ENCODE peak calls at places on chromosomes 16 and 17, in eight cellular contexts. U, V, T, Z, K, N, L and D are unnamed samples.

GRCh38 chr16:81937305-81938038 is 73.8 kb downstream of the SDR42E1 start:
- DNase-seq in L (no peak), K (no peak), N (peak), Z (peak), U (no peak), V (no peak), T (no peak), D (peak)

GRCh38 chr17:62017496-62017895 is 47.6 kb downstream of the MED13 start:
- DNase-seq in Z (peak), K (peak), V (no peak), T (no peak), N (peak), U (no peak), L (no peak), D (peak)

GRCh38 chr17:39676198-39676819 is 8.1 kb downstream of the PNMT start:
- DNase-seq in U (no peak), Z (no peak), N (no peak), T (peak), K (no peak), L (no peak), V (no peak), D (peak)

GRCh38 chr17:65020284-65020683 is 36.3 kb downstream of the GNA13 start:
- DNase-seq in L (no peak), Z (peak), T (no peak), U (no peak), V (peak), N (peak), K (peak), D (peak)

GRCh38 chr17:69733171-69734014 is 318.9 kb downstream of the MAP2K6 start:
- DNase-seq in T (no peak), Z (peak), K (peak), L (no peak), U (peak), V (peak), N (peak), D (peak)

GRCh38 chr16:56990407-56991286 is 1.3 kb downstream of the NLRC5 start:
- DNase-seq in V (no peak), K (no peak), N (no peak), T (peak), L (no peak), Z (no peak), U (no peak), D (no peak)

GRCh38 chr16:50193594-50193993 is 40.5 kb downstream of the TENT4B start:
- DNase-seq in L (no peak), T (no peak), K (no peak), N (no peak), U (no peak), V (no peak), Z (no peak), D (peak)

GRCh38 chr16:47664653-47665325 is 203.7 kb downstream of the PHKB start:
- DNase-seq in K (no peak), N (no peak), U (no peak), Z (no peak), L (no peak), T (no peak), V (peak), D (no peak)

GRCh38 chr17:45186955-45187354 is 25.3 kb downstream of the HEXIM2 start:
- DNase-seq in Z (no peak), K (no peak), L (no peak), V (no peak), U (no peak), T (no peak), N (no peak), D (no peak)

GRCh38 chr17:78258323-78259229 is 27.1 kb downstream of the TMEM235 start:
- DNase-seq in U (no peak), Z (peak), K (no peak), N (peak), L (peak), V (no peak), T (peak), D (no peak)

GRCh38 chr17:38751144-38751802 is 1.3 kb upstream of the PSMB3 start:
- DNase-seq in L (no peak), Z (no peak), V (peak), N (no peak), T (no peak), U (no peak), K (no peak), D (no peak)

GRCh38 chr17:29948460-29949185 is 7.2 kb downstream of the EFCAB5 start:
- DNase-seq in L (no peak), V (no peak), K (no peak), N (no peak), U (no peak), T (no peak), Z (no peak), D (no peak)

GRCh38 chr16:58070585-58070984 is 45.0 kb downstream of the MMP15 start:
- DNase-seq in Z (no peak), U (no peak), K (no peak), T (no peak), L (no peak), N (no peak), V (no peak), D (no peak)

GRCh38 chr17:58666858-58667267 is 25.0 kb downstream of the TEX14 start:
- DNase-seq in U (no peak), V (peak), L (peak), K (peak), Z (peak), T (no peak), N (peak), D (peak)

GRCh38 chr16:87528690-87529579 is 36.1 kb upstream of the ZCCHC14 start:
- DNase-seq in Z (no peak), T (no peak), N (no peak), U (no peak), L (no peak), V (no peak), K (no peak), D (no peak)

GRCh38 chr16:87526238-87526947 is 33.6 kb upstream of the ZCCHC14 start:
- DNase-seq in K (no peak), L (no peak), U (no peak), Z (no peak), V (no peak), T (no peak), N (no peak), D (no peak)

GRCh38 chr16:87525352-87525751 is 32.5 kb upstream of the ZCCHC14 start:
- DNase-seq in L (no peak), N (no peak), K (no peak), Z (no peak), V (no peak), T (no peak), U (no peak), D (no peak)

GRCh38 chr16:87524407-87524806 is 31.6 kb upstream of the ZCCHC14 start:
- DNase-seq in Z (no peak), V (no peak), U (no peak), K (no peak), N (no peak), L (no peak), T (no peak), D (no peak)

DNA sequence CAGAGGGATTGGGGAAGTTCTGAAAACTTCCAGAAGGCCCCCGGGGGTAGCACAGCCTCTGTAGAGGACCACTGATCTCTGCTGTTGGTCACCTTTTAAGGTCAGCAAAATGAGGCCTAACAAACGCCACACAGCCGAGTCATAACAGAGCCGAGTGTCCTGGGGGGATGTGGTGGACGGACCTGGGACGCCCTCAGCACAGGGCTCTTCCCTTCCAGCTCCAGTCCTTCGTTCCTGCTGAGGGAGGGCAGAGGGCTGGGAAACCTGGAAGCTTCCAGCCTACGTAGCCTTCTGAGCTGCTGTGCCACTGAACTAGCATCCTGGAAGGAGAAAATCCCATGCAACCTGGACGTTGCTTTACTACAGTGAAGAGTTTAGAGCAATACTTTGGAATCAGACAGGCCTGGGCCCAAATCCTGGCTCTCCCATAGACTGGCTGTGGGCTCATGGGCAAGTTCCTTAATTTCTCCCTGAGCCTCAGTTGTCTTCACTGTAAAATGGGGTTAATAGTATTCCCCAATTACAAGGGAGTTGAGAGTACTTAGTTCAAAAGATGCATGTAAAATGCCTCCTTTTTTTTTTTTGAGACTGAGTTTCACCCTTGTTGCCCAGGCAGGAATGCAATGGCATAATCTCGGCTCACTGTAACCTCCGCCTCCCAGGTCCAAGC is 34.4 kb upstream of the ZCCHC14 start:
- DNase-seq in U (no peak), Z (no peak), V (no peak), K (no peak), L (no peak), N (no peak), T (no peak), D (no peak)
- TF ChIP-seq CTCF in U (no peak), Z (no peak), V (no peak), K (no peak), L (no peak), N (no peak), T (no peak), D (no peak)

GRCh38 chr16:19098173-19098572 is 15.6 kb upstream of the ITPRIPL2 start:
- DNase-seq in L (no peak), K (no peak), N (no peak), Z (no peak), T (no peak), V (no peak), U (no peak), D (no peak)

GRCh38 chr16:19095699-19096098 is 18.1 kb upstream of the ITPRIPL2 start:
- DNase-seq in U (no peak), Z (peak), K (no peak), V (peak), L (no peak), T (peak), N (no peak), D (no peak)

GRCh38 chr16:19093631-19094541 is 19.9 kb upstream of the ITPRIPL2 start:
- DNase-seq in K (no peak), U (no peak), L (no peak), V (no peak), Z (no peak), N (no peak), T (no peak), D (no peak)

GRCh38 chr16:19092653-19093410 is 20.9 kb upstream of the ITPRIPL2 start:
- DNase-seq in T (no peak), U (no peak), V (no peak), N (no peak), Z (no peak), K (no peak), L (no peak), D (no peak)

DNA sequence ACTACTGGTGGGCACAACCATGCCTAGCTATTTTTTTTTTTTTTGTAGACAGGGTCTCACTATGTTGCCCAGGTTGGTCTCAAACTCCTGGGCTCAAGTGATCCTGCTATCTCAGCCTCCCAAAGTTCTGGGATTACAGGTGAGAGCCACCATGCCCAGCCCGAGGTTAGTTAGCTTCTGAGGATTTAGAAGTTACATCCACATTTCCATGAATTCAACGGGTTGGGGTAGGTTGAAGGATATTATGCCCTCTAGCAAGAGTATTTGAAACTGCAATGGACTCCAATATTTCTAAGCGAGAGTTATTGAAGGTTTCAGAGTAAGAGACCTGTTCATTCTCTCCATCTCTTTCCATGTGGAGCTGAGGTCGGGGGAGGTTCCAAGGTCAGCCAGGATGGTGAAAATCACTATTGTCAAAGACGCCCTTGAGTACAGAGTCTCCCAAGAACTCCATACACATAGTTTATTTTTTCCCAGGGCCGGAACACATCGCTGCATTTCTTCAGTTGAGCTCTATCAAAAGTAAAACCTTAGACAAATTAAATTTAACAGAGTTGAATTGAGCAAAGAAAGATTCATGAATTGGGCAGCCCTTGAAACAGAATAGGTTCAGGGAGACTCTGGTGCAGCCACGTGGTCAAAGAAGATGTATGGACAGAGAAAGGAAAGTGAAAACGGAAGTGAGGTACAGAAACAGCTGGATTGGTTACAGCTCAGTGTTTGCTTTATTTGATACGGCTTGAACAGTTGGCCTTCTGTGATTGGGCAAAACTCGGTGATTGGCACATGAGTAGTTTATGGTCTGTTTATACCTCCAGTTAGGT is 19.0 kb upstream of the ITPRIPL2 start:
- DNase-seq in U (peak), T (peak), L (no peak), N (no peak), K (peak), V (peak), Z (peak), D (peak)
- TF ChIP-seq CTCF in U (peak), T (no peak), L (no peak), N (peak), K (peak), V (peak), Z (peak), D (no peak)

GRCh38 chr17:2030779-2031163 is 818 bp downstream of the DPH1 start:
- DNase-seq in V (no peak), U (no peak), Z (no peak), N (peak), T (peak), K (no peak), L (no peak), D (no peak)

GRCh38 chr17:2027528-2028233 is 2.3 kb upstream of the DPH1 start:
- DNase-seq in K (no peak), V (no peak), T (no peak), U (no peak), N (no peak), L (no peak), Z (no peak), D (peak)

GRCh38 chr17:2029911-2030778 is at the start of gene DPH1:
- DNase-seq in U (no peak), K (peak), Z (peak), V (peak), L (peak), N (peak), T (peak), D (peak)

GRCh38 chr17:2028234-2028614 is 1.7 kb upstream of the DPH1 start:
- DNase-seq in V (no peak), T (no peak), K (no peak), Z (no peak), N (no peak), U (no peak), L (no peak), D (no peak)

DNA sequence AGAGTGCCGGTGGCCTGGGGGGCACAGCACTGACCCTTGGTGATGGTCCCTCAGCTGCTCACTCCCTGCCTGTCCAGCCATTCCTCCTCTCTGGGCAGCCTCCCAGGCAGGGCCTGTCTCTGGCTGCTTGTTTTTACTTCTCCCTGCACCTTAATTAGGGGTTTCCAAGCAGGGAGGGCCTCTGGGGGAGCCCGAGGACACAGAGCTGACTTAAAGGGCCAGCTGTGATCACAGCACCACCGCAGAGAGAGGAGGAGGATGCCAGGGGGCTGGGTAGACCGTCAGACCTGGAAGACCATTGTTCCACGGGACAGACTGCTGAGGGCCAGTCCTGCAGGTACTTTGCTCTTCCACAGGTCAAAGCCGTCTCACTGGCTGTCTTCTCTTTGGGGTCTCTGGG is 1.2 kb upstream of the DPH1 start:
- DNase-seq in U (no peak), L (no peak), Z (no peak), T (no peak), V (no peak), K (no peak), N (no peak), D (no peak)
- TF ChIP-seq CTCF in U (no peak), L (no peak), Z (peak), T (no peak), V (no peak), K (no peak), N (no peak), D (no peak)

GRCh38 chr16:19997264-19997663 is 76.4 kb downstream of the GPR139 start:
- DNase-seq in L (no peak), T (no peak), U (no peak), N (no peak), K (no peak), Z (no peak), V (no peak), D (no peak)
- TF ChIP-seq CTCF in L (no peak), T (no peak), U (no peak), N (no peak), K (no peak), Z (no peak), V (no peak), D (no peak)

GRCh38 chr17:53796642-53797041 is 26.1 kb upstream of the KIF2B start:
- DNase-seq in N (no peak), U (no peak), K (no peak), L (no peak), V (no peak), Z (no peak), T (no peak), D (no peak)

GRCh38 chr17:53791551-53791950 is 31.2 kb upstream of the KIF2B start:
- DNase-seq in Z (no peak), U (no peak), V (no peak), K (no peak), N (no peak), T (no peak), L (no peak), D (no peak)

GRCh38 chr17:53792997-53793396 is 29.7 kb upstream of the KIF2B start:
- DNase-seq in U (no peak), V (no peak), K (no peak), Z (no peak), T (no peak), N (no peak), L (no peak), D (no peak)

GRCh38 chr17:53794875-53795274 is 27.9 kb upstream of the KIF2B start:
- DNase-seq in Z (no peak), L (no peak), V (no peak), K (no peak), T (no peak), N (no peak), U (no peak), D (no peak)

DNA sequence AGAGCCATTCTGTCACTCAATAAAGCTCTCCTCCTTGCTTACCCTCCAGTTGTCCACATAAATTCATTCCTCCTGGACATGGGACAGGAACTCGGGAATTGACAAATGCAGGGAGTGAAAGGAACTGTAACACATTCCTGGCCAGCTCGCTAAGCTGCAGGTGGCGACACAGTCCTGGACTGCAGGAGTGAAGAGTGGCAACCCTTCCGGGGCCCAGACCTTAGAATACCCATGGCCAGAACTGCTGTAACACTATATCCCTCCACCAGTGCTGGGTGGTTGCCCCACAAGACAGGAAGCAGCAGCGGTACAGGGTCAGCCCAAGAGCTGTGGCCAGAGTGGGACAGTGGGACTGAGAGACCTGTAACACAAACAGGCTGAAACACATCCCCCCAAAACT is 30.3 kb upstream of the KIF2B start:
- DNase-seq in T (no peak), U (no peak), N (no peak), K (no peak), L (no peak), Z (no peak), V (no peak), D (no peak)
- TF ChIP-seq CTCF in T (no peak), U (no peak), N (no peak), K (no peak), L (no peak), Z (no peak), V (no peak), D (no peak)

DNA sequence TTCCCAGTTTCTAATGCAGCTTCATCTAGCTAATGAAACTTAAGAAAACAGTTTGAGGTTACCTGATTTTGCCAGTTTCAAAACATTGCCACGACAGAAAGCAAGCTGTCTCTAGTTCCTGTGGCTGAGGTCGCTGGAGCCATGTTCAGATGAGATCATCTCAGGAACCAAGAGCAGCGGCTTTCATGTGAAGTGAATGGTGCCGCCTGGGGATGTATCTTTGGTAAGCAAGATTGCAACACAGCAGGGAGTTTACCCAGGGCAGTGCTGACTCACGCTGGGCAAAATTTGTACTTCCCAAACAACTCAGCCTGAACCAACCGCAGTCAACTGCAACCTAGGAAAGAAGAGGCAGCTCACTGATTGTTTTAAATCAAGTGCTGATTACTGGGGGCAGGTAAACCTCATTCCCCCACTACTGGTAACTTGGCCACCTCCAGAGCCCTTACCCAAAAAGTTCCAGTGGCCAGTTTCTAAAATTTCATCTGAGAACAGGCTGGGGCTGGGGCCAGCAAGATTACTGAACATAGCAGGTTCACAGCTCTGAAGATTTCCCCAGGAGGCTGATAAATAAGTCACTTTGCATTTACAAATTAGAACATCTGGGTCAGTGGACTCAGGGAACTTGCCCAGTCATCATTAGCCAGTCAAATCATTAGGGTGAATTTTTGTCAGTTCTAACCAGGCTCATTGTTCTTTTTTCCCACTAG is at the start of gene RFFL:
- DNase-seq in K (peak), T (peak), V (peak), U (peak), L (peak), Z (peak), N (peak), D (peak)
- TF ChIP-seq CTCF in K (no peak), T (no peak), V (peak), U (no peak), L (no peak), Z (peak), N (peak), D (no peak)

GRCh38 chr16:83887088-83887487 is 11.8 kb upstream of the MLYCD start:
- DNase-seq in T (no peak), K (peak), V (peak), N (peak), Z (peak), L (no peak), U (no peak), D (no peak)
- TF ChIP-seq CTCF in T (no peak), K (peak), V (peak), N (peak), Z (peak), L (no peak), U (peak), D (peak)